ENCODE peak calls at places on chromosome 22, in eight cellular contexts. W is endothelial cell; D is esophagus squamous epithelium; H is activated naive CD4-positive, alpha-beta T cell treated with Interleukin-2 at 50 U/mL for 16 hours; O is foreskin fibroblast; K is GM12891; C is brain microvascular endothelial cell; R is AML-193. T is an unnamed sample.

GRCh38 chr22:45572444-45572843 is 69.8 kb downstream of the FBLN1 start:
- DNase-seq in W (no peak), D (no peak), H (no peak), O (peak), K (no peak), C (no peak), R (no peak), T (no peak)

GRCh38 chr22:46934746-46935491 is 172.5 kb downstream of the TBC1D22A start:
- DNase-seq in W (no peak), D (no peak), H (peak), O (peak), K (no peak), C (peak), R (peak), T (no peak)

GRCh38 chr22:47837703-47838102 is 1075.3 kb downstream of the TBC1D22A start:
- DNase-seq in W (peak), D (no peak), H (no peak), O (no peak), K (no peak), C (no peak), R (peak), T (peak)

GRCh38 chr22:19882446-19883381 is 28.0 kb upstream of the GNB1L start:
- DNase-seq in W (no peak), D (no peak), H (no peak), O (no peak), K (no peak), C (no peak), R (no peak), T (peak)

GRCh38 chr22:47591016-47591415 is 828.6 kb downstream of the TBC1D22A start:
- DNase-seq in W (no peak), D (no peak), H (no peak), O (no peak), K (no peak), C (no peak), R (no peak), T (no peak)

GRCh38 chr22:23774922-23775436 is 2.3 kb downstream of the MMP11 start:
- DNase-seq in W (no peak), D (no peak), H (no peak), O (no peak), K (no peak), C (peak), R (no peak), T (no peak)

GRCh38 chr22:42548597-42549328 is 5.0 kb upstream of the SERHL2 start:
- DNase-seq in W (no peak), D (no peak), H (no peak), O (no peak), K (no peak), C (no peak), R (no peak), T (no peak)

GRCh38 chr22:32378703-32379272 is 21.1 kb downstream of the RFPL3 start:
- DNase-seq in W (peak), D (no peak), H (no peak), O (peak), K (no peak), C (peak), R (peak), T (peak)

GRCh38 chr22:19722175-19722914 is 994 bp upstream of the GP1BB start:
- DNase-seq in W (no peak), D (no peak), H (no peak), O (no peak), K (no peak), C (no peak), R (no peak), T (peak)

GRCh38 chr22:30602049-30602448 is 4.9 kb upstream of the TCN2 start:
- DNase-seq in W (no peak), D (no peak), H (peak), O (no peak), K (no peak), C (peak), R (peak), T (peak)

GRCh38 chr22:42930810-42931420 is 73.8 kb upstream of the ARFGAP3 start:
- DNase-seq in W (no peak), D (no peak), H (no peak), O (no peak), K (no peak), C (peak), R (no peak), T (no peak)

GRCh38 chr22:43128928-43129424 is 14.2 kb downstream of the MCAT start:
- DNase-seq in W (no peak), D (no peak), H (no peak), O (no peak), K (no peak), C (no peak), R (no peak), T (no peak)

GRCh38 chr22:20499769-20500168 is 4.2 kb upstream of the KLHL22 start:
- DNase-seq in W (no peak), D (no peak), H (no peak), O (no peak), K (no peak), C (no peak), R (no peak), T (no peak)

GRCh38 chr22:48240165-48240934 is 1477.9 kb downstream of the TBC1D22A start:
- DNase-seq in W (no peak), D (no peak), H (no peak), O (no peak), K (no peak), C (no peak), R (no peak), T (no peak)

GRCh38 chr22:49677495-49677889 is 150.2 kb downstream of the BRD1 start:
- DNase-seq in W (no peak), D (no peak), H (no peak), O (no peak), K (no peak), C (no peak), R (no peak), T (peak)

GRCh38 chr22:32996702-32997101 is 61.5 kb downstream of the SYN3 start:
- DNase-seq in W (no peak), D (no peak), H (no peak), O (no peak), K (no peak), C (no peak), R (no peak), T (no peak)

GRCh38 chr22:17149073-17149815 is 9.8 kb downstream of the HDHD5 start:
- DNase-seq in W (no peak), D (no peak), H (no peak), O (no peak), K (no peak), C (no peak), R (no peak), T (no peak)

GRCh38 chr22:35317680-35318290 is 18.1 kb downstream of the TOM1 start:
- DNase-seq in W (no peak), D (no peak), H (no peak), O (no peak), K (no peak), C (no peak), R (no peak), T (no peak)

GRCh38 chr22:48264586-48264985 is 1502.1 kb downstream of the TBC1D22A start:
- DNase-seq in W (no peak), D (no peak), H (no peak), O (no peak), K (no peak), C (no peak), R (no peak), T (no peak)

GRCh38 chr22:37229805-37230672 is 14.0 kb downstream of the RAC2 start:
- DNase-seq in W (no peak), D (no peak), H (peak), O (peak), K (peak), C (peak), R (peak), T (no peak)

GRCh38 chr22:44206696-44207095 is 26.0 kb downstream of the PARVG start:
- DNase-seq in W (no peak), D (no peak), H (no peak), O (no peak), K (no peak), C (no peak), R (no peak), T (no peak)

GRCh38 chr22:24066872-24067271 is 55.8 kb downstream of the CABIN1 start:
- DNase-seq in W (no peak), D (no peak), H (no peak), O (no peak), K (no peak), C (no peak), R (no peak), T (no peak)

GRCh38 chr22:46287873-46288751 is 8.6 kb upstream of the GTSE1 start:
- DNase-seq in W (peak), D (peak), H (no peak), O (no peak), K (peak), C (no peak), R (no peak), T (no peak)

GRCh38 chr22:32764330-32765116 is 37.0 kb upstream of the TIMP3 start:
- DNase-seq in W (no peak), D (no peak), H (no peak), O (peak), K (no peak), C (peak), R (no peak), T (no peak)